ENCODE peak calls at places on chromosomes 5 and 9, in nine cellular contexts. Z, M, W, J, N, O, I, S and X are unnamed samples.

GRCh38 chr9:33524431-33524947 is 438 bp downstream of the ANKRD18B start:
- DNase-seq in I (no peak), W (no peak), Z (no peak), N (no peak), O (no peak), J (no peak), M (no peak), S (peak), X (peak)

GRCh38 chr9:121949766-121950165 is 143.3 kb downstream of the TTLL11 start:
- DNase-seq in I (no peak), W (no peak), M (no peak), O (no peak), J (no peak), S (no peak), N (no peak), Z (no peak), X (no peak)

GRCh38 chr9:126872516-126872915 is 12.1 kb downstream of the ZBTB34 start:
- DNase-seq in J (no peak), S (no peak), O (no peak), N (no peak), W (no peak), I (no peak), M (no peak), Z (peak), X (no peak)

GRCh38 chr9:109868222-109868621 is 88.2 kb downstream of the PALM2AKAP2 start:
- DNase-seq in J (no peak), W (no peak), N (no peak), O (no peak), S (no peak), M (no peak), I (no peak), Z (no peak), X (no peak)

GRCh38 chr5:176886336-176887251 is 12.6 kb downstream of the HK3 start:
- DNase-seq in J (no peak), M (no peak), S (no peak), N (no peak), I (no peak), W (no peak), Z (no peak), O (no peak), X (no peak)

GRCh38 chr5:160213537-160213936 is 15.8 kb upstream of the FABP6 start:
- DNase-seq in S (peak), O (no peak), J (no peak), N (no peak), Z (peak), I (no peak), M (no peak), W (no peak), X (peak)

GRCh38 chr5:78533356-78533755 is 115.2 kb downstream of the LHFPL2 start:
- DNase-seq in N (peak), I (no peak), J (no peak), Z (peak), M (no peak), W (no peak), O (no peak), S (peak), X (no peak)

GRCh38 chr5:74035521-74035937 is 409.5 kb downstream of the ARHGEF28 start:
- DNase-seq in I (no peak), O (peak), J (peak), N (peak), W (peak), Z (peak), S (peak), M (no peak), X (peak)

GRCh38 chr9:130143974-130144373 is 28.2 kb upstream of the NCS1 start:
- DNase-seq in I (no peak), J (no peak), O (no peak), M (no peak), W (no peak), Z (no peak), S (peak), N (no peak), X (no peak)

GRCh38 chr5:773517-774264 is 10.8 kb downstream of the ZDHHC11B start:
- DNase-seq in W (no peak), Z (no peak), I (no peak), J (no peak), M (no peak), S (no peak), N (no peak), O (no peak), X (no peak)

GRCh38 chr9:115969096-115969495 is 184.5 kb upstream of the PAPPA start:
- DNase-seq in N (no peak), I (no peak), M (no peak), W (no peak), O (no peak), J (no peak), S (peak), Z (no peak), X (no peak)

GRCh38 chr5:175816348-175816747 is 55.0 kb upstream of the CPLX2 start:
- DNase-seq in O (no peak), S (peak), M (no peak), W (no peak), I (no peak), N (no peak), J (no peak), Z (no peak), X (no peak)